ENCODE peak calls at places on chromosomes 1 and 21, in ten cellular contexts. P is pancreas; F is transverse colon; H is fibroblast of lung; I is thoracic aorta; O is aorta; A is trophoblast cell; D is Panc1; J is effector memory CD4-positive, alpha-beta T cell; S is breast epithelium. E is an unnamed sample.

GRCh38 chr1:153397924-153398651 is 7.2 kb upstream of the S100A8 start:
- DNase-seq in F (no peak), D (no peak), S (no peak), H (no peak), J (no peak), O (no peak), P (no peak), I (no peak), A (no peak), E (no peak)

GRCh38 chr21:19237603-19238002 is 834.0 kb upstream of the TMPRSS15 start:
- DNase-seq in H (no peak), O (no peak), D (no peak), S (no peak), P (no peak), J (no peak), A (no peak), I (no peak), F (no peak), E (no peak)

GRCh38 chr1:77407738-77408375 is 126.0 kb downstream of the AK5 start:
- DNase-seq in A (no peak), I (no peak), P (no peak), O (no peak), F (no peak), J (no peak), H (peak; percentile 80), S (no peak), D (no peak), E (no peak)

GRCh38 chr21:26032263-26032662 is 138.3 kb downstream of the APP start:
- DNase-seq in A (no peak), F (no peak), P (no peak), J (no peak), D (no peak), O (no peak), S (no peak), I (no peak), H (peak; percentile 6), E (peak; percentile 12)

GRCh38 chr21:25513810-25514209 is 93.5 kb downstream of the MRPL39 start:
- DNase-seq in H (no peak), D (no peak), O (no peak), F (no peak), J (no peak), A (no peak), P (no peak), S (no peak), I (no peak), E (no peak)

GRCh38 chr1:231970684-231971083 is 344.1 kb downstream of the DISC1 start:
- DNase-seq in F (no peak), O (peak; percentile 64), P (no peak), A (no peak), S (no peak), J (no peak), D (no peak), H (no peak), I (no peak), E (no peak)

GRCh38 chr1:178534137-178534868 is 21.4 kb downstream of the TEX35 start:
- DNase-seq in A (no peak), D (no peak), H (no peak), I (no peak), F (no peak), S (no peak), P (no peak), J (no peak), O (no peak), E (no peak)

GRCh38 chr1:174497461-174497860 is 49.7 kb downstream of the GPR52 start:
- DNase-seq in S (no peak), A (no peak), I (no peak), O (no peak), D (no peak), P (no peak), J (no peak), H (no peak), F (no peak), E (no peak)

GRCh38 chr1:12553963-12554362 is 64.0 kb downstream of the DHRS3 start:
- DNase-seq in I (no peak), A (no peak), D (no peak), H (no peak), P (no peak), F (no peak), O (no peak), S (no peak), J (no peak), E (no peak)

DNA sequence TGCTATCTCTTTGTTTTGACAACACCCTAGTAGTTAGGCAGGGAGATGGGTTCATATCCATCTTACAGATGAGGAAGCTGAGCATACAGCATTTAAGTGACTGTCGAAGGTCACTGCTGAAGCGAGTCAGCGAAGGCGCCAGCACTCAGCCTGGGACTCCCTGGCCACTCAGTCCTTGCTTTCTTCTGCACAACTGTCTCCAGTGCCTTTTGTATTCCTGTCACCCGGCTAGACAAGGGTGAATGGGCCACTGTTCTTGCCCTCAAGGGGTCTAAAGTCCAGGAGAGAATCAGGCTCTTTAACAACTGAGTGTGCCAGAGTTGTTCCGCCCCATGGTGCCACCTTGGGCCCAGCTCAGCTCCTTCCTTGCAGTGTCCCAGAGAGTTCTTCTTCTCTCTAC is 3.2 kb downstream of the ARHGEF10L start:
- DNase-seq in H (no peak), O (no peak), A (no peak), P (no peak), J (no peak), D (no peak), S (no peak), F (peak; percentile 63), I (no peak), E (peak; percentile 64)
- H3K4me1 ChIP-seq in H (peaks cover 16% of the 10 kb centered on the region), O (no peaks in the 10 kb centered on the region), A (peaks cover 25% of the 10 kb centered on the region), P (peaks cover 25% of the 10 kb centered on the region), J (no peaks in the 10 kb centered on the region), D (peaks cover 18% of the 10 kb centered on the region), S (no peaks in the 10 kb centered on the region), F (peaks cover 64% of the 10 kb centered on the region), I (peaks cover 82% of the 10 kb centered on the region), E (peaks cover 11% of the 10 kb centered on the region)

GRCh38 chr1:156690673-156691032 is 13.4 kb upstream of the NES start:
- DNase-seq in S (no peak), O (no peak), F (no peak), J (no peak), I (no peak), H (no peak), P (no peak), D (no peak), A (no peak), E (no peak)
- H3K4me1 ChIP-seq in S (peaks cover 43% of the 10 kb centered on the region), O (no peaks in the 10 kb centered on the region), F (peaks cover 6% of the 10 kb centered on the region), J (peaks cover 16% of the 10 kb centered on the region), I (peaks cover 4% of the 10 kb centered on the region), H (peaks cover 15% of the 10 kb centered on the region), P (peaks cover 12% of the 10 kb centered on the region), D (peaks cover 56% of the 10 kb centered on the region), A (peaks cover 50% of the 10 kb centered on the region), E (peaks cover 3% of the 10 kb centered on the region)

GRCh38 chr1:15352122-15352957 is 57.3 kb upstream of the EFHD2 start:
- DNase-seq in O (peak; percentile 60), H (peak; percentile 82), D (peak; percentile 86), F (peak; percentile 53), J (peak; percentile 42), S (no peak), A (peak; percentile 18), P (peak; percentile 78), I (no peak), E (peak; percentile 88)
- H3K4me1 ChIP-seq in O (no peaks in the 10 kb centered on the region), H (peaks cover 17% of the 10 kb centered on the region), D (peaks cover 24% of the 10 kb centered on the region), F (peaks cover 31% of the 10 kb centered on the region), J (no peaks in the 10 kb centered on the region), S (no peaks in the 10 kb centered on the region), A (peaks cover 12% of the 10 kb centered on the region), P (peaks cover 21% of the 10 kb centered on the region), I (peaks cover 6% of the 10 kb centered on the region), E (peaks cover 5% of the 10 kb centered on the region)

DNA sequence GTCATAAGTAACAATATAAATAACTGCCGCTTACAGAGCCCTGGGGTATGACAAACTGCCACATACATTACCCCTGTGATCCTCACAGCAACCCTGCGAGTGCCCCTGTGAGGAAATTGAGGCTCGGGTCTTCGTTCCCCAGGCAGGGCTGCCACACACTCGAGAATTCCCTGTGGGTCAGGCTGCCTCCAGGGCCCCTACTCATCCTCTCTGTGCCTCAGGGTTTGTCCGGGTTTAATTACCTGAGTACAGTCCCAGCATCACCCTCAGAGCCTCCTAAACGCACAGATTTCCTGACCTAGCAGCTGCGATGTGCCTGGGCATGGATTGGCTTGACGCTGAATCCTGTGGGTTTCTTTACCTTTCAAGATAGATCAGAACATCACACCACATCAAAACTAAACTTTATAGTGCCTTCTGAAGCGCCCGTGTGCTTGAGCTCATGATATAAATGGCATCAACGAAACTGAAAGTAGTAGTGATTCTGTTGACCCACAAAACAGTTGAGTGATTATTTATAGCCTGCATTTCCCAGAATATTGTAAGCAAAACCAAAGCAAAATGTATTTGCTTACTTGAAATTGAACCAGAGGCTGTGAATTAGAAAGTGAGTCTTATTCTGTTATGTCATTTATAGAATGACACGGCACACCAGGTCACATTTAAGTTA is 14.0 kb downstream of the SLC37A1 start:
- DNase-seq in H (no peak), I (no peak), S (no peak), J (peak; percentile 27), D (no peak), P (no peak), O (no peak), F (no peak), A (no peak), E (peak; percentile 81)
- H3K4me1 ChIP-seq in H (peaks cover 7% of the 10 kb centered on the region), I (peaks cover 22% of the 10 kb centered on the region), S (peaks cover 4% of the 10 kb centered on the region), J (peaks cover 19% of the 10 kb centered on the region), D (no peaks in the 10 kb centered on the region), P (peaks cover 18% of the 10 kb centered on the region), O (no peaks in the 10 kb centered on the region), F (peaks cover 59% of the 10 kb centered on the region), A (peaks cover 14% of the 10 kb centered on the region), E (peaks cover 27% of the 10 kb centered on the region)

E was measured in small intestine.